ENCODE peak calls at places on chromosomes 16 and 17, in seven cellular contexts. P, E, I, T, Z, L and Q are unnamed samples.

GRCh38 chr16:9095171-9095570 is 3.7 kb downstream of the HAPSTR1 start:
- DNase-seq in P (no peak), E (no peak), I (no peak), T (no peak), Z (no peak), L (no peak), Q (no peak)

GRCh38 chr16:85928411-85928820 is 29.5 kb downstream of the IRF8 start:
- DNase-seq in P (peak), E (no peak), I (no peak), T (no peak), Z (peak), L (no peak), Q (peak)

GRCh38 chr16:11484691-11485258 is 101.9 kb downstream of the LITAF start:
- DNase-seq in P (peak), E (no peak), I (no peak), T (no peak), Z (peak), L (no peak), Q (no peak)

GRCh38 chr17:55448681-55449080 is 27.0 kb upstream of the MMD start:
- DNase-seq in P (no peak), E (no peak), I (no peak), T (no peak), Z (peak), L (no peak), Q (no peak)

GRCh38 chr17:1647802-1648581 is 1.7 kb downstream of the RILP start:
- DNase-seq in P (peak), E (no peak), I (no peak), T (peak), Z (peak), L (no peak), Q (no peak)

GRCh38 chr16:65828296-65828695 is 538.2 kb upstream of the CDH5 start:
- DNase-seq in P (no peak), E (no peak), I (no peak), T (no peak), Z (no peak), L (no peak), Q (no peak)

GRCh38 chr17:49076575-49077384 is 55.8 kb upstream of the B4GALNT2 start:
- DNase-seq in P (no peak), E (peak), I (no peak), T (no peak), Z (peak), L (no peak), Q (no peak)

GRCh38 chr16:68100504-68100903 is 15.3 kb downstream of the NFATC3 start:
- DNase-seq in P (no peak), E (no peak), I (no peak), T (no peak), Z (no peak), L (no peak), Q (no peak)

GRCh38 chr17:14557482-14557881 is 256.6 kb downstream of the HS3ST3B1 start:
- DNase-seq in P (no peak), E (no peak), I (no peak), T (no peak), Z (no peak), L (no peak), Q (no peak)

GRCh38 chr17:71905632-71906031 is 215.2 kb upstream of the SOX9 start:
- DNase-seq in P (no peak), E (no peak), I (no peak), T (no peak), Z (no peak), L (no peak), Q (no peak)

GRCh38 chr17:43662432-43663141 is 865 bp upstream of the MEOX1 start:
- DNase-seq in P (no peak), E (no peak), I (no peak), T (no peak), Z (no peak), L (no peak), Q (no peak)

GRCh38 chr16:89023621-89024511 is 46.9 kb upstream of the CBFA2T3 start:
- DNase-seq in P (no peak), E (no peak), I (no peak), T (no peak), Z (no peak), L (no peak), Q (no peak)

GRCh38 chr17:57636985-57637667 is 108.0 kb downstream of the CCDC182 start:
- DNase-seq in P (peak), E (no peak), I (no peak), T (no peak), Z (peak), L (peak), Q (no peak)

GRCh38 chr17:79850571-79851460 is 11.6 kb upstream of the CBX4 start:
- DNase-seq in P (no peak), E (peak), I (no peak), T (peak), Z (peak), L (no peak), Q (no peak)

GRCh38 chr17:67211742-67212141 is 33.3 kb downstream of the HELZ start:
- DNase-seq in P (no peak), E (no peak), I (no peak), T (no peak), Z (peak), L (no peak), Q (no peak)

GRCh38 chr17:36535669-36536081 is 888 bp downstream of the PIGW start:
- DNase-seq in P (no peak), E (no peak), I (no peak), T (no peak), Z (no peak), L (no peak), Q (no peak)

GRCh38 chr16:11356573-11357331 is 11.5 kb downstream of the RMI2 start:
- DNase-seq in P (peak), E (peak), I (peak), T (peak), Z (peak), L (peak), Q (peak)

GRCh38 chr17:29891131-29891530 is 38.9 kb downstream of the SSH2 start:
- DNase-seq in P (no peak), E (no peak), I (no peak), T (no peak), Z (no peak), L (no peak), Q (no peak)

GRCh38 chr17:83135692-83136091 is 56.3 kb downstream of the METRNL start:
- DNase-seq in P (peak), E (no peak), I (no peak), T (no peak), Z (no peak), L (no peak), Q (no peak)

GRCh38 chr17:73546121-73546520 is 98.1 kb downstream of the SDK2 start:
- DNase-seq in P (no peak), E (no peak), I (no peak), T (no peak), Z (no peak), L (no peak), Q (no peak)

GRCh38 chr17:16989230-16989952 is 17.5 kb upstream of the TNFRSF13B start:
- DNase-seq in P (peak), E (no peak), I (no peak), T (no peak), Z (no peak), L (peak), Q (peak)

GRCh38 chr16:47358816-47359215 is 102.0 kb downstream of the ITFG1 start:
- DNase-seq in P (no peak), E (no peak), I (no peak), T (no peak), Z (peak), L (no peak), Q (no peak)

GRCh38 chr17:81199482-81199830 is 23.3 kb downstream of the CEP131 start:
- DNase-seq in P (no peak), E (no peak), I (no peak), T (no peak), Z (no peak), L (no peak), Q (no peak)

GRCh38 chr16:1142911-1143310 is 10.0 kb upstream of the CACNA1H start:
- DNase-seq in P (no peak), E (no peak), I (no peak), T (no peak), Z (no peak), L (no peak), Q (no peak)

GRCh38 chr17:73308017-73308823 is 3.6 kb downstream of the CDC42EP4 start:
- DNase-seq in P (peak), E (no peak), I (no peak), T (no peak), Z (peak), L (no peak), Q (no peak)

GRCh38 chr16:86761117-86761971 is 183.0 kb downstream of the FOXL1 start:
- DNase-seq in P (peak), E (peak), I (peak), T (peak), Z (peak), L (peak), Q (peak)

GRCh38 chr17:83194761-83195329 is 115.4 kb downstream of the METRNL start:
- DNase-seq in P (peak), E (no peak), I (no peak), T (no peak), Z (peak), L (no peak), Q (no peak)

GRCh38 chr17:41553176-41553575 is 18.7 kb downstream of the KRT9 start:
- DNase-seq in P (no peak), E (no peak), I (no peak), T (no peak), Z (no peak), L (no peak), Q (no peak)

GRCh38 chr16:873243-873661 is 72.7 kb upstream of the GNG13 start:
- DNase-seq in P (peak), E (no peak), I (no peak), T (no peak), Z (no peak), L (no peak), Q (no peak)

GRCh38 chr16:68860978-68861892 is 17.9 kb downstream of the TANGO6 start:
- DNase-seq in P (no peak), E (no peak), I (no peak), T (no peak), Z (no peak), L (no peak), Q (no peak)

GRCh38 chr17:22518185-22518584 is 825.9 kb downstream of the KCNJ18 start:
- DNase-seq in P (no peak), E (no peak), I (no peak), T (no peak), Z (no peak), L (no peak), Q (no peak)

GRCh38 chr17:30824356-30825145 is at the start of gene CRLF3:
- DNase-seq in P (peak), E (peak), I (peak), T (peak), Z (peak), L (peak), Q (peak)

GRCh38 chr16:27230562-27230991 is 27.3 kb downstream of the KDM8 start:
- DNase-seq in P (no peak), E (no peak), I (peak), T (peak), Z (no peak), L (peak), Q (peak)

GRCh38 chr16:64545769-64546168 is 576.1 kb downstream of the CDH11 start:
- DNase-seq in P (no peak), E (no peak), I (no peak), T (no peak), Z (no peak), L (no peak), Q (no peak)

GRCh38 chr16:55120408-55120807 is 189.7 kb downstream of the IRX5 start:
- DNase-seq in P (no peak), E (no peak), I (no peak), T (no peak), Z (no peak), L (no peak), Q (peak)

GRCh38 chr17:62098623-62099231 is 33.6 kb upstream of the MED13 start:
- DNase-seq in P (no peak), E (no peak), I (no peak), T (no peak), Z (no peak), L (peak), Q (peak)

GRCh38 chr17:6555331-6556120 is 829 bp downstream of the PITPNM3 start:
- DNase-seq in P (no peak), E (no peak), I (no peak), T (peak), Z (peak), L (no peak), Q (no peak)

GRCh38 chr16:11089504-11090124 is 145.2 kb downstream of the CLEC16A start:
- DNase-seq in P (no peak), E (no peak), I (no peak), T (no peak), Z (peak), L (no peak), Q (no peak)